ENCODE peak calls at places on chromosome 15, in seven cellular contexts. M is foreskin fibroblast; U is CD4-positive, alpha-beta T cell; N is KG1; C is EH; B is Calu3; F is stimulated activated CD4-positive, alpha-beta T cell treated with anti-CD3 and anti-CD28 coated beads, Interleukin-1b, Interleukin-23, amount 100 ng/mL, for 24 hours. V is an unnamed sample.

GRCh38 chr15:73082719-73083275 is 30.5 kb downstream of the NEO1 start:
- DNase-seq in N (no peak), C (no peak), M (no peak), F (no peak), U (no peak), B (no peak), V (no peak)

GRCh38 chr15:57586661-57587404 is 4.9 kb upstream of the MYZAP start:
- DNase-seq in F (no peak), N (no peak), C (peak), U (no peak), M (no peak), B (no peak), V (no peak)

GRCh38 chr15:100769975-100770340 is 109.7 kb upstream of the ALDH1A3 start:
- DNase-seq in F (no peak), B (no peak), C (no peak), U (no peak), M (no peak), N (no peak), V (no peak)

GRCh38 chr15:43410572-43411214 is 39.8 kb downstream of the TUBGCP4 start:
- DNase-seq in N (no peak), B (no peak), F (no peak), U (no peak), M (peak), C (peak), V (no peak)

GRCh38 chr15:78213956-78214355 is 20.4 kb downstream of the ACSBG1 start:
- DNase-seq in C (no peak), B (no peak), F (no peak), N (no peak), M (no peak), U (no peak), V (no peak)

GRCh38 chr15:85494035-85494793 is 113.8 kb downstream of the AKAP13 start:
- DNase-seq in U (no peak), N (no peak), M (peak), F (no peak), C (peak), B (peak), V (no peak)

GRCh38 chr15:57820119-57820518 is 113.6 kb downstream of the POLR2M start:
- DNase-seq in N (no peak), U (no peak), B (no peak), C (peak), M (peak), F (no peak), V (no peak)

GRCh38 chr15:43792761-43793493 is 807 bp downstream of the SERF2 start:
- DNase-seq in B (no peak), C (peak), F (no peak), N (no peak), M (peak), U (no peak), V (no peak)

GRCh38 chr15:81297147-81297572 is 26.8 kb downstream of the STARD5 start:
- DNase-seq in M (no peak), N (no peak), F (no peak), B (peak), U (no peak), C (peak), V (no peak)

V was measured in activated T-helper 9 cell treated with anti-CD3 and anti-CD28 coated beads, Interleukin-2, amount 50 U/mL, for 16 hours.